ENCODE peak calls at places on chromosome 20, in nine cellular contexts. E is HCT116, U is transverse colon, W is right lobe of liver, Z is esophagus squamous epithelium, Y is breast epithelium, I is testis, X is uterus, G is gastrocnemius medialis. R is an unnamed sample.
A peak's percentile ranks its signal among the peaks of the same experiment; 100 is the strongest.

GRCh38 chr20:54382419-54382818 is 93.0 kb upstream of the DOK5 start:
- DNase-seq in E (no peak), U (no peak), W (no peak), Z (no peak), Y (no peak), I (no peak), X (no peak), G (no peak), R (no peak)

GRCh38 chr20:23039136-23039875 is 4.2 kb downstream of the SSTR4 start:
- DNase-seq in E (no peak), U (no peak), W (no peak), Z (no peak), Y (no peak), I (no peak), X (no peak), G (no peak), R (no peak)

GRCh38 chr20:34579191-34579661 is 20.7 kb downstream of the MAP1LC3A start:
- DNase-seq in E (peak; percentile 28), U (peak; percentile 83), W (no peak), Z (no peak), Y (no peak), I (peak; percentile 46), X (peak; percentile 54), G (peak; percentile 61), R (peak; percentile 83)

GRCh38 chr20:32763202-32763999 is 1.2 kb downstream of the DNMT3B start:
- DNase-seq in E (no peak), U (no peak), W (no peak), Z (no peak), Y (no peak), I (peak; percentile 36), X (no peak), G (no peak), R (no peak)

GRCh38 chr20:37915434-37915787 is 12.5 kb downstream of the VSTM2L start:
- DNase-seq in E (no peak), U (no peak), W (no peak), Z (no peak), Y (no peak), I (no peak), X (no peak), G (no peak), R (no peak)

GRCh38 chr20:50224553-50225255 is 34.1 kb downstream of the CEBPB start:
- DNase-seq in E (no peak), U (peak; percentile 65), W (no peak), Z (no peak), Y (peak; percentile 69), I (peak; percentile 80), X (peak; percentile 86), G (peak; percentile 74), R (no peak)

GRCh38 chr20:59165794-59166709 is 2.4 kb downstream of the ZNF831 start:
- DNase-seq in E (no peak), U (no peak), W (no peak), Z (no peak), Y (no peak), I (peak; percentile 8), X (no peak), G (no peak), R (no peak)

GRCh38 chr20:33415948-33416347 is 14.6 kb upstream of the CDK5RAP1 start:
- DNase-seq in E (no peak), U (no peak), W (no peak), Z (no peak), Y (no peak), I (peak; percentile 59), X (no peak), G (peak; percentile 43), R (no peak)

GRCh38 chr20:40156600-40157307 is 532.3 kb downstream of the MAFB start:
- DNase-seq in E (no peak), U (no peak), W (no peak), Z (no peak), Y (no peak), I (no peak), X (no peak), G (no peak), R (no peak)

GRCh38 chr20:48816282-48816860 is 11.4 kb downstream of the PREX1 start:
- DNase-seq in E (no peak), U (no peak), W (no peak), Z (no peak), Y (no peak), I (no peak), X (no peak), G (no peak), R (no peak)

GRCh38 chr20:45359069-45359405 is 3.9 kb upstream of the SYS1 start:
- DNase-seq in E (no peak), U (no peak), W (peak; percentile 90), Z (no peak), Y (peak; percentile 95), I (peak; percentile 81), X (no peak), G (peak; percentile 92), R (no peak)

GRCh38 chr20:24779886-24780285 is 169.2 kb upstream of the CST7 start:
- DNase-seq in E (no peak), U (no peak), W (peak; percentile 17), Z (no peak), Y (no peak), I (no peak), X (no peak), G (no peak), R (peak; percentile 30)

GRCh38 chr20:4076671-4077070 is 61.3 kb upstream of the RNF24 start:
- DNase-seq in E (peak; percentile 76), U (no peak), W (no peak), Z (no peak), Y (no peak), I (no peak), X (no peak), G (no peak), R (no peak)

DNA sequence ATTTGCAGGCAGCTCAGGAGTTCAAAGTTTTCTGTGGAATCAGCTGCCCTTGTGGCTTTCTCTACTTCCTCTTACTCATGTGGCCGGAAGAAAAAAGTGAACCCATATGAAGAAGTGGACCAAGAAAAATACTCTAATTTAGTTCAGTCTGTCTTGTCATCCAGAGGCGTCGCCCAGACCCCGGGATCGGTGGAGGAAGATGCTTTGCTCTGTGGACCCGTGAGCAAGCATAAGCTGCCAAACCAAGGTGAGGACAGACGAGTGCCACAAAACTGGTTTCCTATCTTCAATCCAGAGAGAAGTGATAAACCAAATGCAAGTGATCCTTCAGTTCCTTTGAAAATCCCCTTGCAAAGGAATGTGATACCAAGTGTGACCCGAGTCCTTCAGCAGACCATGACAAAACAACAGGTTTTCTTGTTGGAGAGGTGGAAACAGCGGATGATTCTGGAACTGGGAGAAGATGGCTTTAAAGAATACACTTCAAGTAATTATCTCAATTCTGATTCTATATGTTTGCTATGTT is 1.1 kb downstream of the MGME1 start:
- DNase-seq in E (no peak), U (peak; percentile 36), W (no peak), Z (no peak), Y (peak; percentile 28), I (peak; percentile 29), X (no peak), G (no peak), R (peak; percentile 57)
- TF ChIP-seq POLR2A in E (peak; percentile 6), U (peak; percentile 44), W (no peak), Z (peak; percentile 33), Y (no peak), I (no peak), X (no peak), G (peak; percentile 8), R (peak; percentile 51)

DNA sequence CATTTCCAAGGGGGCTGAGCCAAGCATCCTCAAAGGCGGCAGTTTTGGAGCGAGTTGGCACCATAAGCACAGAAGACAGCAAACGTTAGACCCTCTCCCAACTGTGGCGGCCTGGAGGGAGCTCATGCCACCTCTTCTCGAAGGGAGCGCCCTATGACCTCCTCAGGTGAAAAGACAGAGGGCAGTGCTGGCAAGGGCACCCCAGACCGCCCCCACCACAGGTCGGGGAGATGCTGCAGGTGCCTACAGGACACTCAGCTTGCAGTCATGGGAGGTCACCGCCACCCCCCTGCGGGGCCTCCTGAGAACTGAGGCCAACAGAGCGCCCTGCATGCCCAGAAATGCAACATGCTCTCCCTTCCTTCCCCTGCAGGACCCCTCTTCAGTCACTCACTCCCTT is 45.1 kb upstream of the BHLHE23 start:
- DNase-seq in E (no peak), U (no peak), W (no peak), Z (no peak), Y (no peak), I (no peak), X (no peak), G (no peak), R (peak; percentile 18)
- H3K27me3 ChIP-seq in E (peaks cover 7% of the 10 kb centered on the region), U (peaks cover 22% of the 10 kb centered on the region), W (no peaks in the 10 kb centered on the region), Z (no peaks in the 10 kb centered on the region), Y (peaks cover 37% of the 10 kb centered on the region), I (no peaks in the 10 kb centered on the region), X (no peaks in the 10 kb centered on the region), G (peaks cover 22% of the 10 kb centered on the region), R (no peaks in the 10 kb centered on the region)

DNA sequence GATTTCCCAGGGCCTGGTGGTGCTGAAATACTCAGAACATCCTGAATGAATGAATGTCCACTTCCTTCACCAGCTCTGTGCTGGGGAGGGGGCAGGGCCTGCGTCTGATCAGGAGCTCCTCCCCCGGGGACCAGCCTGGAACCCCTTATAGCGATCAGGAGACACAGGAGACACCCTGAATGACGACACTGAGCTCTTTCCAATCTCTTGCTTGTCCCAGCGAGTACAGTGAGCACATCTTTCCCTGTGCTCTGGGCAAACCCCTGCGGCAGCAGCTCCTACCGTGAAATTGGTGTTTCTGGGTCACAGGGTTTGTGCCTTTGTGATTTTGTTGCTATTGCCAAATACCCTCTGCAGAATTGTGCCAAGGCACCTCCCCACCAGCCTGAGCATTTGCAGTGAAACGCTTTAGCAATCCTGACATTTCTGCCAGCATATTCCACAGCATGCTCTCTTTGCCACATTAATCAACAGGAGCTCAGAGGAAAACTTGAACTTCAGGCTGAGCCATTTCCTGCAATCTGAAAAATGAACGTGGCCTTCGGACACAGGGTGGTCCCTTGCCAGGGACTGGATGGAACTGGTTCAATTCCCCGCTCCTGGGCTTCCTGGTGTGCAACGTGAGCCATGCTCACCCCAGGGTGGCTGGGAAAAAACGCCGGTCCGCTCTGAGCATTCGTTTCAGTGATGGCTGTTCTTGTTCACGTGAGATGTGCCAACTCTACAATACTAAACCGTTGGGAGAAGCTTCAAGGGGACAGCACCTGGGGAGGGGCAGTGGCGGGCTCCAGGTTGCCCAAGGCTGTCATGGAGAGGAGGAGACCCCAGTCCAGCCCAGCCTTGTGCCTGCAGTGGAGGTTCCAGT is 23.0 kb upstream of the MRGBP start:
- DNase-seq in E (no peak), U (no peak), W (peak; percentile 87), Z (no peak), Y (no peak), I (no peak), X (no peak), G (no peak), R (no peak)
- TF ChIP-seq POLR2A in E (no peak), U (no peak), W (peak; percentile 72), Z (no peak), Y (no peak), I (no peak), X (no peak), G (no peak), R (no peak)

DNA sequence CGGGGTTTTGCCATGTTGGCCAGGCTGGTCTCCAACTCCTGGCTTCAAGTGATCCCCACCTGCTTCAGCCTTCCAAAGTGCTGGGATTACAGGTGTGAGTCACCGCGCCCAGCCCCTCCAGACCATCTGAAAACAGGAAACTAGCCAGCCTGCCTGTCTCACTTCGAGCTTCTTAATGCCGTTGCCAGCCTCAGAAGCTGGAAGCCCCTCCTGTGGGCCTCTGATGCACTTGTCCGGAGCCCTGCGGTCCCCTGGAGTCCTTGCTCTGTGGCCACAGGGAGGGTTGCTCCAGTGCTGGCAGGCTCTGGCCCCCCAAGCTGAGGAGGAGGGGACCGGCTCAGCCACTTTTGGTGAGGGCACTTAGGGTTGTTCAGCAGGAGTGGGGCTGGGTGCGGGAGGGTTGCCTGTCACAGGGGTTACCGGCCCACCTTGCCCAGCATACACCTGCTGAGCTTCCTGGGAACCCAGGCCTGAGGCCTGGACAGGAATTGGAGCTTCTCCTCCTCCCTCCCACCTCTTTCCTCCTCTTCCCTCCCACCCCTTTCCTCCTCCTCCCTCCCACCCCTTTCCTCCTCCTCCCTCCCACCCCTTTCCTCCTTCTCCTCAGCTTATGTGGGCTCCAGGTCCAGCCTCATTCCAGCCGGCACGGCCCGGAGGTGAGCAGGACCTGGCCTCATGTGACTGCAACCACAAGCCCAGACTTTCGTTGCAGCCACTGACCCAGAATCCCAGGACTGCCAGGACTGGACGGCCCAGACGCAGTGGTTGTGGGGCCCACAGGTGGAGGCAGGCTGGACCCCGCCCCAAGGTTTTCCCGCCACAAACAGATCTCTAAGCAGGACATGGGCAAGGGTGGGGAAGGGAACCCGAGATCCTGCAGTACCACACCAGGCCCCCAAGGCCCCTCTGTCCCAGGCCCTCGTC is 9.4 kb upstream of the BIRC7 start:
- DNase-seq in E (no peak), U (no peak), W (no peak), Z (no peak), Y (no peak), I (no peak), X (no peak), G (no peak), R (no peak)
- H3K27me3 ChIP-seq in E (no peaks in the 10 kb centered on the region), U (peaks cover 22% of the 10 kb centered on the region), W (no peaks in the 10 kb centered on the region), Z (no peaks in the 10 kb centered on the region), Y (peaks cover 9% of the 10 kb centered on the region), I (no peaks in the 10 kb centered on the region), X (no peaks in the 10 kb centered on the region), G (peaks cover 4% of the 10 kb centered on the region), R (no peaks in the 10 kb centered on the region)

R was measured in Peyer's patch.